ENCODE peak calls at places on chromosomes 7 and 10, in seven cellular contexts. One of them, this sample, is unnamed.

GRCh38 chr7:149011491-149011890 is 16.8 kb downstream of the PDIA4 start:
- DNase-seq in NCI-H1436: no peak
- DNase-seq in endothelial cell: no peak
- DNase-seq in PC-9: no peak
- DNase-seq in activated T-cell treated with anti-CD3 and anti-CD28 coated beads, Interleukin-2, amount 50 U/mL, for 72 hours: no peak
- DNase-seq in SW480: no peak
- DNase-seq in SK-N-DZ: no peak
- DNase-seq in this sample: no peak

GRCh38 chr10:1938317-1938716 is 201.0 kb upstream of the ADARB2 start:
- DNase-seq in NCI-H1436: no peak
- DNase-seq in PC-9: no peak
- DNase-seq in activated T-cell treated with anti-CD3 and anti-CD28 coated beads, Interleukin-2, amount 50 U/mL, for 72 hours: peak
- DNase-seq in SW480: no peak
- DNase-seq in endothelial cell: no peak
- DNase-seq in SK-N-DZ: no peak
- DNase-seq in this sample: no peak

GRCh38 chr10:109259293-109259692 is 664.0 kb downstream of the XPNPEP1 start:
- DNase-seq in SK-N-DZ: no peak
- DNase-seq in PC-9: peak
- DNase-seq in activated T-cell treated with anti-CD3 and anti-CD28 coated beads, Interleukin-2, amount 50 U/mL, for 72 hours: no peak
- DNase-seq in NCI-H1436: no peak
- DNase-seq in endothelial cell: no peak
- DNase-seq in SW480: no peak
- DNase-seq in this sample: no peak

GRCh38 chr10:10776363-10776762 is 241.3 kb upstream of the CELF2 start:
- DNase-seq in PC-9: no peak
- DNase-seq in endothelial cell: no peak
- DNase-seq in SW480: no peak
- DNase-seq in NCI-H1436: no peak
- DNase-seq in SK-N-DZ: no peak
- DNase-seq in activated T-cell treated with anti-CD3 and anti-CD28 coated beads, Interleukin-2, amount 50 U/mL, for 72 hours: no peak
- DNase-seq in this sample: no peak

GRCh38 chr10:49212783-49213182 is 24.6 kb upstream of the TMEM273 start:
- DNase-seq in endothelial cell: no peak
- DNase-seq in SW480: no peak
- DNase-seq in SK-N-DZ: no peak
- DNase-seq in PC-9: no peak
- DNase-seq in activated T-cell treated with anti-CD3 and anti-CD28 coated beads, Interleukin-2, amount 50 U/mL, for 72 hours: no peak
- DNase-seq in NCI-H1436: no peak
- DNase-seq in this sample: no peak

GRCh38 chr7:137996871-137997270 is 5.0 kb downstream of the CREB3L2 start:
- DNase-seq in PC-9: no peak
- DNase-seq in activated T-cell treated with anti-CD3 and anti-CD28 coated beads, Interleukin-2, amount 50 U/mL, for 72 hours: no peak
- DNase-seq in SK-N-DZ: no peak
- DNase-seq in endothelial cell: no peak
- DNase-seq in SW480: no peak
- DNase-seq in NCI-H1436: no peak
- DNase-seq in this sample: no peak

GRCh38 chr10:119644215-119644826 is 6.9 kb upstream of the BAG3 start:
- DNase-seq in SW480: no peak
- DNase-seq in activated T-cell treated with anti-CD3 and anti-CD28 coated beads, Interleukin-2, amount 50 U/mL, for 72 hours: no peak
- DNase-seq in NCI-H1436: no peak
- DNase-seq in endothelial cell: no peak
- DNase-seq in PC-9: no peak
- DNase-seq in SK-N-DZ: peak
- DNase-seq in this sample: no peak

GRCh38 chr10:93566435-93567276 is at the start of gene FFAR4:
- DNase-seq in endothelial cell: peak
- DNase-seq in NCI-H1436: no peak
- DNase-seq in PC-9: peak
- DNase-seq in SK-N-DZ: no peak
- DNase-seq in activated T-cell treated with anti-CD3 and anti-CD28 coated beads, Interleukin-2, amount 50 U/mL, for 72 hours: no peak
- DNase-seq in SW480: peak
- DNase-seq in this sample: no peak

GRCh38 chr7:94297397-94297838 is 97.3 kb upstream of the COL1A2 start:
- DNase-seq in SW480: no peak
- DNase-seq in NCI-H1436: no peak
- DNase-seq in SK-N-DZ: no peak
- DNase-seq in endothelial cell: no peak
- DNase-seq in activated T-cell treated with anti-CD3 and anti-CD28 coated beads, Interleukin-2, amount 50 U/mL, for 72 hours: no peak
- DNase-seq in PC-9: no peak
- DNase-seq in this sample: no peak

GRCh38 chr7:54542920-54543539 is 855 bp downstream of the VSTM2A start:
- DNase-seq in activated T-cell treated with anti-CD3 and anti-CD28 coated beads, Interleukin-2, amount 50 U/mL, for 72 hours: no peak
- DNase-seq in NCI-H1436: no peak
- DNase-seq in endothelial cell: peak
- DNase-seq in SK-N-DZ: peak
- DNase-seq in PC-9: no peak
- DNase-seq in SW480: peak
- DNase-seq in this sample: peak

GRCh38 chr10:30840386-30841074 is 191.1 kb downstream of the ZNF438 start:
- DNase-seq in NCI-H1436: no peak
- DNase-seq in PC-9: peak
- DNase-seq in SK-N-DZ: no peak
- DNase-seq in SW480: no peak
- DNase-seq in activated T-cell treated with anti-CD3 and anti-CD28 coated beads, Interleukin-2, amount 50 U/mL, for 72 hours: no peak
- DNase-seq in endothelial cell: no peak
- DNase-seq in this sample: no peak